ENCODE peak calls at places on chromosomes 5 and 9, in four cellular contexts. J is hepatic stellate cell, Z is HFF-Myc, O is hypothalamus. R is an unnamed sample.

GRCh38 chr5:97425511-97425910 is 242.5 kb upstream of the RIOK2 start:
- DNase-seq in J (no peak), O (peak; percentile 3), Z (no peak), R (no peak)

GRCh38 chr9:89179535-89179919 is 909 bp upstream of the SHC3 start:
- DNase-seq in O (no peak), Z (no peak), J (peak; percentile 50), R (no peak)

GRCh38 chr5:173228639-173229380 is 6.2 kb downstream of the NKX2-5 start:
- DNase-seq in Z (no peak), O (no peak), J (no peak), R (no peak)

GRCh38 chr5:172097356-172097755 is 90.7 kb downstream of the STK10 start:
- DNase-seq in J (peak; percentile 44), Z (no peak), O (no peak), R (no peak)

GRCh38 chr9:86741311-86742215 is 205.7 kb downstream of the GAS1 start:
- DNase-seq in Z (peak; percentile 56), O (no peak), J (peak; percentile 20), R (no peak)

GRCh38 chr5:60743511-60744314 is 43.7 kb upstream of the DEPDC1B start:
- DNase-seq in O (no peak), Z (no peak), J (no peak), R (no peak)

GRCh38 chr5:76319673-76320072 is 83.4 kb upstream of the IQGAP2 start:
- DNase-seq in J (no peak), O (no peak), Z (no peak), R (no peak)

GRCh38 chr9:73219985-73220626 is 68.4 kb downstream of the ANXA1 start:
- DNase-seq in J (no peak), Z (peak; percentile 5), O (no peak), R (no peak)

GRCh38 chr9:93259490-93260289 is 75.8 kb downstream of the WNK2 start:
- DNase-seq in Z (no peak), J (no peak), O (no peak), R (no peak)

GRCh38 chr5:50767588-50767987 is 101.2 kb downstream of the PARP8 start:
- DNase-seq in O (no peak), J (peak; percentile 16), Z (no peak), R (no peak)

GRCh38 chr5:156722358-156722757 is 127.7 kb upstream of the PPP1R2B start:
- DNase-seq in O (no peak), J (no peak), Z (no peak), R (no peak)

GRCh38 chr5:52360985-52361384 is 426.7 kb upstream of the ITGA1 start:
- DNase-seq in Z (no peak), J (no peak), O (no peak), R (no peak)

R was measured in tibial nerve.